ENCODE peak calls at places on chromosomes 7 and 10, in four cellular contexts. D is dorsolateral prefrontal cortex, A is Calu3, N is heart left ventricle. B is an unnamed sample.

GRCh38 chr7:22295402-22296264 is 61.3 kb downstream of the RAPGEF5 start:
- DNase-seq in D (no peak), A (no peak), N (no peak), B (no peak)

GRCh38 chr10:103021897-103022286 is 103.8 kb downstream of the CNNM2 start:
- DNase-seq in D (no peak), A (no peak), N (no peak), B (no peak)

GRCh38 chr10:26311383-26311940 is 94.9 kb downstream of the GAD2 start:
- DNase-seq in D (no peak), A (no peak), N (no peak), B (no peak)

GRCh38 chr7:22651534-22652243 is 75.3 kb upstream of the IL6 start:
- DNase-seq in D (no peak), A (peak; percentile 45), N (no peak), B (no peak)

GRCh38 chr7:18496336-18496700 is 769 bp downstream of the HDAC9 start:
- DNase-seq in D (no peak), A (no peak), N (no peak), B (no peak)

GRCh38 chr7:131829911-131830310 is 273.5 kb upstream of the PODXL start:
- DNase-seq in D (no peak), A (no peak), N (peak; percentile 46), B (no peak)

GRCh38 chr7:593324-594115 is 73.9 kb upstream of the PDGFA start:
- DNase-seq in D (peak; percentile 33), A (no peak), N (peak; percentile 51), B (no peak)

GRCh38 chr10:29158066-29158465 is 130.8 kb upstream of the LYZL1 start:
- DNase-seq in D (no peak), A (no peak), N (no peak), B (no peak)

GRCh38 chr7:110534241-110534931 is 556.5 kb upstream of the LRRN3 start:
- DNase-seq in D (no peak), A (no peak), N (peak; percentile 60), B (no peak)

GRCh38 chr10:104274762-104275721 is 6.1 kb downstream of the GSTO2 start:
- DNase-seq in D (no peak), A (peak; percentile 68), N (peak; percentile 44), B (no peak)

GRCh38 chr7:129606801-129607200 is 4.7 kb upstream of the NRF1 start:
- DNase-seq in D (no peak), A (no peak), N (no peak), B (no peak)

GRCh38 chr7:129605038-129605437 is 6.5 kb upstream of the NRF1 start:
- DNase-seq in D (no peak), A (no peak), N (no peak), B (no peak)

GRCh38 chr7:129605960-129606644 is 5.4 kb upstream of the NRF1 start:
- DNase-seq in D (no peak), A (no peak), N (no peak), B (no peak)

GRCh38 chr7:129609666-129610065 is 1.9 kb upstream of the NRF1 start:
- DNase-seq in D (no peak), A (no peak), N (no peak), B (no peak)

DNA sequence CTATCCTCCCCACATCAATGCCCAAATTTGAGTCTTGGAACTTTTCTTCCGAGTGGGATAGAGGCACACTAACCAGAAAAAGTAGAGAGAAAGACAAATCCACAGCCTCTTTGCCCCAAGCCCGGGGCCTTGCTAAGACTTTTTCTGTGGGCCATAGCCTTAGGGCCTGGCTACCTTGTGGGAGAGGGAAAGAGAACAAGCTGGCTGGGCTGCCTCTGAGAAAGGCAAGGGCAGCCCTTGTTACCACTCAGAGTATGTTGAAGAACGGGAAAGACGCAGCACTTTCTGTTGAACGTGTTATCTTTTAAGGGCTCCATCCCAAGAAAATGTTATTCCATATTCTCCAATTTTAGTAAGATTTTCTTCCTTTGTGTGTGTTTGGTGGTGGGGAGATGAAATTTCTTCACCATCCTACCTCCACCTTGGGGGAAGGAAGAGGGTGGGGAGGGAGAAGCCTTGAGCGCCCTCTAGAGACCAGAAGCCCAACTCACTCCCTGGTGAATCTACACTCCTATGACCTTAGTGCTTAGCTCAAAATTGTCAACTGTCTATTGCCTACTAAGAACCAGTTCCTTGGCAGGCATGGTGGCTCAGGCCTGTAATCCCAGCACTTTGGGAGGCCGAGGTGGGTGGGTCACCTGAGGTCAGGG is 3.9 kb upstream of the NRF1 start:
- DNase-seq in D (no peak), A (peak; percentile 46), N (no peak), B (no peak)
- TF ChIP-seq CTCF in D (no peak), A (peak; percentile 41), N (peak; percentile 25), B (peak; percentile 69)

DNA sequence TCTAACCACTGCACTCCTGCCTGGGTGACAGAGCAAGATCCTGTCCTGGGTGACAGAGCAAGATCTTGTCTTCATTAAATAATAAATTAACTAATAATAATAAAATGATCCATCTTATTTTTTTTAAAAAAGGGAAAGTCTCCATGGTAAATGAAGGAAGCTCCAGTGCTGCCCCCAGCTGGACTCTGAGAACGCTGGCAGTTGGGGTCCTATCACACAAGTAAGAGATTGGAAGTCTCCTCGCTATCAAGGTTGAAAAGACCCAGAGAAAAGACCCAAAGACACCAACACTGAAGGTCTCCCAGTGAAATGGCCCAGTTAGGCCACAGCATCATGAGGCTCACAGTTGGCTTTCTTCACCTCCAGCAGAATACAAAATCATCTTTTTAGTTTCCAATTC is 13.8 kb upstream of the C10orf67 start:
- DNase-seq in D (no peak), A (no peak), N (no peak), B (no peak)
- TF ChIP-seq CTCF in D (no peak), A (peak; percentile 15), N (no peak), B (no peak)

GRCh38 chr10:122567056-122567660 is 6.6 kb downstream of the DMBT1 start:
- DNase-seq in D (no peak), A (peak; percentile 19), N (no peak), B (no peak)
- TF ChIP-seq CTCF in D (peak; percentile 42), A (no peak), N (peak; percentile 43), B (peak; percentile 83)

GRCh38 chr10:117246997-117247667 is 6.2 kb downstream of the SLC18A2 start:
- DNase-seq in D (no peak), A (no peak), N (no peak), B (no peak)
- TF ChIP-seq CTCF in D (no peak), A (no peak), N (no peak), B (no peak)

DNA sequence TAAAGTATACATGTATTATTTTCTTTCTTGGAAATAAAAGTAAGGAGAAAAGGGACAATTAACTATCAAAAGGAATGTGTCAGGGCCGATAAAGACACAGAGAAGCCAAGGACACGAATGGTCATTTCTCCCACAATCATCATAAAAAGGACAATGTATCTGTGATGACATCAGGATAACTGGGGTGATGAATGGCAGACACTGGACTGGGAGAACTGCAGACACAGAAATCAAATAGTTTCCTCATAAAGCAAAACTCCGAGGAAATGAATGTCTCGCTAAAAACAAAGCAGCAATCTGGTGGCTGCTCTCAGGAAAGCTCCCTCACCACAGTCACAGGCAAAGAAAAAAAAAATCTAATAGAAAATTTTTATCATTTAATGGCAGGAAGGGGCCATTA is 69.3 kb upstream of the NPY start:
- DNase-seq in D (no peak), A (no peak), N (no peak), B (no peak)
- TF ChIP-seq CTCF in D (no peak), A (no peak), N (no peak), B (no peak)

GRCh38 chr10:119919271-119919670 is 26.7 kb downstream of the SEC23IP start:
- DNase-seq in D (no peak), A (no peak), N (no peak), B (no peak)

GRCh38 chr10:119919823-119920222 is 27.3 kb downstream of the SEC23IP start:
- DNase-seq in D (no peak), A (no peak), N (no peak), B (no peak)

DNA sequence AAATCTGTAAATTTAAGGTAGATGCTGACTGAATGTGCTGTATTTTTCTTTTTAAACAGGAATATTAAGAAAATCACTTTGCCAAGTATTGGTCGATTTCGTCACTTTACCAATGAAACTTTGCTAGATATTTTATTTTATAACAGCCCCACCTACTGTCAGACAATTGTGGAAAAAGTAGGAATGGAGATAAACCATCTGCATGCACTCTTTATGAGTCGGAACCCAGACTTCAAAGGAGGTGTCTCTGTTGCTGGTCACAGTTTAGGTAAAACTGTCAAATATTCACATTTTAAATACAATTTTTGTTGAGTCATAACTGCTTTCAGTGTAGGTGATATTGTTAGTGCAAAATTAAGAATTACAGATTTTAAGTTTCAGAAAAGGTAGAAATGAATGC is 25.2 kb downstream of the SEC23IP start:
- DNase-seq in D (no peak), A (no peak), N (no peak), B (no peak)
- TF ChIP-seq CTCF in D (no peak), A (no peak), N (no peak), B (no peak)

DNA sequence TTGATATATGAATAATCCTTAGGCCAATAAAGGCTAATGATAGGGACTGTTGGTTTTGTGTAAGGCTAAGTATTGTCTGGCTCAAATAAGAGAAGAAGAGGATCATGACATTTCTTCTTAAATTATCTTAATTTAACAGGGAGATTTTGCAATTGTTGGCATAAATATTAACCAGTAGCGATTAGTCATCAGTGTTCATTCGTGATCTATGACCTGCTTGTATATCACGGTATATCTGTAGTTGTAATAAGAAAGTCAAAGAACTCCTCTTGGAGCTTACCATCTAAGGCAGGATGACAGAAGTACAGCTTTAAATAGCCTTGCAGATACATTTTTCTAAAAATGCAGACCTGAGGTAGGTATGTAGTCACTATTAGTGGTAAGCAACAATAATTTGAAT is 196.4 kb downstream of the CREB5 start:
- DNase-seq in D (no peak), A (no peak), N (no peak), B (no peak)
- TF ChIP-seq CTCF in D (no peak), A (no peak), N (no peak), B (no peak)